ENCODE peak calls at places on chromosomes 7 and 10, in eight cellular contexts. A is transverse colon, G is IMR-90, Y is lower leg skin, P is spleen, B is NB4, W is body of pancreas, F is right lobe of liver. I is an unnamed sample.
A peak's percentile ranks its signal among the peaks of the same experiment; 100 is the strongest.

GRCh38 chr7:129933627-129934026 is 19.1 kb downstream of the UBE2H start:
- DNase-seq in A (no peak), G (no peak), Y (no peak), P (no peak), B (no peak), W (no peak), F (no peak), I (no peak)

GRCh38 chr7:5450549-5451327 is 27.1 kb upstream of the TNRC18 start:
- DNase-seq in A (peak; percentile 49), G (peak; percentile 34), Y (no peak), P (peak; percentile 84), B (peak; percentile 72), W (peak; percentile 58), F (peak; percentile 64), I (no peak)

GRCh38 chr7:11182736-11183135 is 209.1 kb downstream of the PHF14 start:
- DNase-seq in A (no peak), G (peak; percentile 36), Y (no peak), P (no peak), B (no peak), W (no peak), F (no peak), I (no peak)

GRCh38 chr10:92291921-92292860 is 1.2 kb downstream of the MARCHF5 start:
- DNase-seq in A (peak; percentile 58), G (peak; percentile 57), Y (no peak), P (peak; percentile 83), B (peak; percentile 79), W (peak; percentile 39), F (peak; percentile 63), I (peak; percentile 61)

GRCh38 chr10:118504044-118504944 is 91.2 kb downstream of the PRLHR start:
- DNase-seq in A (no peak), G (peak; percentile 3), Y (no peak), P (no peak), B (peak; percentile 64), W (no peak), F (no peak), I (no peak)

GRCh38 chr7:18858232-18858631 is 259.2 kb downstream of the TWIST1 start:
- DNase-seq in A (no peak), G (no peak), Y (no peak), P (no peak), B (no peak), W (no peak), F (no peak), I (no peak)

GRCh38 chr10:103448751-103449150 is 3.4 kb downstream of the CALHM2 start:
- DNase-seq in A (peak; percentile 38), G (peak; percentile 87), Y (peak; percentile 94), P (no peak), B (no peak), W (peak; percentile 37), F (no peak), I (peak; percentile 66)

GRCh38 chr7:11557627-11558026 is 274.4 kb downstream of the THSD7A start:
- DNase-seq in A (no peak), G (no peak), Y (no peak), P (no peak), B (peak; percentile 95), W (peak; percentile 13), F (peak; percentile 74), I (no peak)

GRCh38 chr7:27080844-27081423 is 14.9 kb downstream of the HOXA1 start:
- DNase-seq in A (no peak), G (peak; percentile 40), Y (no peak), P (no peak), B (no peak), W (no peak), F (no peak), I (no peak)

GRCh38 chr10:88012627-88013026 is 149.2 kb downstream of the PTEN start:
- DNase-seq in A (no peak), G (no peak), Y (no peak), P (no peak), B (no peak), W (no peak), F (no peak), I (no peak)

GRCh38 chr10:9957352-9957751 is 1060.3 kb upstream of the CELF2 start:
- DNase-seq in A (no peak), G (peak; percentile 44), Y (no peak), P (no peak), B (no peak), W (no peak), F (no peak), I (no peak)

GRCh38 chr7:5549096-5549896 is 125.7 kb upstream of the TNRC18 start:
- DNase-seq in A (peak; percentile 90), G (peak; percentile 75), Y (peak; percentile 94), P (no peak), B (peak; percentile 83), W (peak; percentile 49), F (no peak), I (no peak)

GRCh38 chr10:34859170-34859569 is 44.1 kb upstream of the PARD3 start:
- DNase-seq in A (no peak), G (peak; percentile 26), Y (no peak), P (no peak), B (no peak), W (no peak), F (no peak), I (no peak)

GRCh38 chr7:87370660-87371180 is 25.3 kb downstream of the CROT start:
- DNase-seq in A (no peak), G (peak; percentile 78), Y (no peak), P (no peak), B (peak; percentile 22), W (no peak), F (no peak), I (no peak)

GRCh38 chr7:138064856-138065357 is 11.4 kb upstream of the AKR1D1 start:
- DNase-seq in A (no peak), G (peak; percentile 18), Y (no peak), P (no peak), B (no peak), W (no peak), F (peak; percentile 75), I (no peak)

GRCh38 chr10:87861566-87861952 is 1.8 kb downstream of the KLLN start:
- DNase-seq in A (peak; percentile 79), G (peak; percentile 89), Y (peak; percentile 95), P (peak; percentile 93), B (peak; percentile 96), W (peak; percentile 90), F (peak; percentile 96), I (peak; percentile 92)

DNA sequence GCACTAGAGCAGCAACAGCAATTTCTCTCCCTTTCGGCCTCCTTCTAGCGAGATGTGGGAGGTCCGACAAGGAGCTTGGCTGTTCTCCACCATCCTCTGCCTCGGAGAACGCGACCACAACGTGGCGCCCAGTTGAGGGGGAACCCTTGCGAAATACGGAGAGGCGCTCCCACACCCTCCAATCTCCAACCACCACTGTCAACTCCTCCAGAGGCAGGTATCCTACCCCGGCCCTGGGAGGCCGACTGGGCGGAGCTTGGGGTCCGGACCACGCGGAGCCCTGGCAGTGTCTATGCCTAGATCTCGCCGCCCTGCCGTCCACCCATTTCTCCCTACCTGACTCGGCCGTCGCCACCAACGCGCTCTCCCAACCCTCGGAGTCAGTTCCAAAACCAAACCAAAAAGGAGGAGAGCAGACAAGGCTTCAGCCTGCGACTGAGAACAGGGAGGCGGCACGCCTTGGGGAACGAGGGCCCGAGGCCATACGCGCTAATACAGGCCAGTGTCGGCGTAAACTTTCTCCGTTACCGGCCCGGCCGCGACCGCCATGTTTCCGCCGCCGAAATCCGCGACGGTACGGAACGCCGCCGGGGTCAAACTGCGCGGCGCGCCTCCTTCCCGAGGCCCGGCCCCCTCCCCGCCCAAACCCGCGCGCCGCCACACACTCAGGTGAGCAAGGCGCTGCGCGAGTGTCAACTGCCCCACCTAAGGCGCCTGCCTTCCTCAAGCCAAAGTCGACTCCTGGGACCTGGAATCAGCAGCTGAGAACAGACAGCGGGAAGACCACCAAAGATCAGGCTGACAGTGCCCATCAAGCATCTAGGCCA is at the start of gene TMEM168:
- DNase-seq in A (peak; percentile 91), G (peak; percentile 76), Y (peak; percentile 96), P (peak; percentile 97), B (peak; percentile 96), W (peak; percentile 73), F (peak; percentile 85), I (peak; percentile 93)
- TF ChIP-seq POLR2A in A (peak; percentile 76), G (peak; percentile 72), Y (no peak), P (no peak), B (peak; percentile 52), W (peak; percentile 78), F (peak; percentile 68), I (no peak)

DNA sequence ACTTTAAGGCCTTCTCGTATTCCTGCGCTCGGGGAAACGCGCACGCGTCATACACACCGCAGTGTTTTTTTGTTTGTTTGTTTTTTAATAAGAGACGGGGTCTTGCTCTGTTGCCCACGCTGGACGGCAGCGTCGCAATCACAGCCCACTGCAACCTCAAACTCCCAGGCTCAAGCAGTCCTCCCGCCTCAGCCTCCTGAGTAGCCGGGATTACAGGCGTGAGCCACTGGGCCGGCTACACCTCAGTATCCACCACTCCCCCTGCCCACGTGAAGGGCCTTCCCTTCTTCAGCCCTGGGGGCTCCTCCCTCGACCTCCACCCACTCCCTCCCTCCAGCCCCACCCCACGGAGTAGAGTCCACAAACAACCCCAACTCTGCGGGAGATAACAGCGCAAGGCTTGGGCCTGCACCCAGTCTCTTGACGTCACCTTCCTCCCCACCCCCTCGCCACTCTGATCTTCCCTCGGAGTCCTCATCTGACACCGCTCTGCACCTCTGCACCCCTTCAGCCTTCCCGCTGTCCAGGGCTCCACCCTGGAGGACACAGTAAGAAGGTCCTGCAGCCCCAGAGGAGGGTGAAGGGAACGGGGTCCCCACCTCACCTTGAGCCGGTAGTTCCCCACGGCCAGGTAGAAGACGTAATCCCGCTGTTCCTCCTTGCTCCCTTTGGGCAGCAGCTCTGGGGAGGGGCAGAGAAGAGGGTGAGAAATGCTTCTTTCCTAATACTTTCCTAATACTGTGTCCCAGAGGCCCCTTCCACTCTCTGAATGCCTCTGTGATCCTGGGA is 2.8 kb upstream of the CLDN15 start:
- DNase-seq in A (no peak), G (no peak), Y (no peak), P (no peak), B (no peak), W (no peak), F (no peak), I (no peak)
- H3K4me3 ChIP-seq in A (no peak overlapping the region), G (no peak overlapping the region), Y (no peak overlapping the region), P (peak overlapping the region; percentile 43), B (no peak overlapping the region), W (no peak overlapping the region), F (no peak overlapping the region), I (no peak overlapping the region)

DNA sequence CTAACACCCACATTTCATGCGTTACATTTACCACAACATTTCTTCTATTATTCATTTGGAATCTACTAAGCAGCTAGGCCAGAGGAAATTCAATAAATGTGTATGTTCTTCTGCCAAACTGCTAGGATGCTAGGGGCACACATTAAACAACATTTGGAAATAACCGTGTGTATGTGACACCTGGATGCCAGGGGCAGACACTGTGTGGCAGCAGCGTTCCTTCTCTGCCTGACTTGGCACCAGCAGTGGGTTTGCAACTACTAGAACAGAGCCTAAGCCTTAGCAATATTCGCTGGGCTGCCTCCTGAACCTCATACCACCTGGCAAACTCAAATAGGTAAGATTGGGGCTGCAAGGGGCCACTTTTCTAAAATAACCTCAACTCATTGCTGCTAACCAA is 182.1 kb downstream of the CHCHD3 start:
- DNase-seq in A (no peak), G (no peak), Y (no peak), P (no peak), B (peak; percentile 19), W (no peak), F (no peak), I (no peak)
- TF ChIP-seq CTCF in A (no peak), G (no peak), Y (no peak), P (no peak), B (no peak), W (peak; percentile 15), F (no peak), I (no peak)

DNA sequence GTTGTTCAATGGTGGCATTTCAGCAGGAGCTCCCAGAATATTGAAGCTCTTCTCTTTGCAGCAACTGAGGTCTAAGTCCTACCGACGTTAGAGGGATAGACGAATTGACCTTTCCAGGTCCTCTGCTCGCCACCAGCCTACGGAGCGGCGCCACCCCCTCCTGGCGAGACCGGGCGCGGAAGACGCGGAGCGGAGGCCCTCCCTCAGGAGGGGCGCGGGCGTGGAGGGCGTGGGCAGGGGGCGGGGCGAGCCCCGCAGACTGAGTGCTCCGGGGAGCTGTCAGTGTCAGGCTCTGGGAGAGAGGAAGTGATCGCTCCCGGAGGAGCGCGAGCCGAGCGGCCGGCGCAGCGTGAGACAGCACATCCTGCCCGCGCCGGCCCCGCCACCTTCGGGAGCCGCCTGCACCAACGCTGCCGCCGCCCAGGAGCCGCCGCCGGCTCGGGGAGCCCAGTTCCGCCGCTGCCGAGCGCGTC is at the start of gene DYNC1I1:
- DNase-seq in A (peak; percentile 62), G (peak; percentile 19), Y (peak; percentile 89), P (peak; percentile 85), B (peak; percentile 82), W (peak; percentile 69), F (peak; percentile 59), I (peak; percentile 86)
- TF ChIP-seq POLR2A in A (no peak), G (no peak), Y (no peak), P (no peak), B (no peak), W (peak; percentile 17), F (peak; percentile 26), I (peak; percentile 92)